ENCODE peak calls at places on chromosomes 3 and 15, in seven cellular contexts. B is transverse colon, F is breast epithelium, U is WERI-Rb-1, V is psoas muscle, P is fibroblast of lung, C is ascending aorta. X is an unnamed sample.

GRCh38 chr3:60056394-60056793 is 1006.6 kb upstream of the CFAP20DC start:
- DNase-seq in C (no peak), V (no peak), U (no peak), B (no peak), P (no peak), F (no peak), X (no peak)

GRCh38 chr3:150825916-150826377 is 63.0 kb upstream of the SIAH2 start:
- DNase-seq in P (no peak), V (no peak), F (no peak), U (no peak), C (no peak), B (no peak), X (no peak)

GRCh38 chr15:88624156-88624970 is 3.2 kb downstream of the AEN start:
- DNase-seq in U (no peak), F (no peak), B (no peak), V (no peak), C (peak; percentile 60), P (peak; percentile 75), X (no peak)

GRCh38 chr3:190222360-190222759 is 99.9 kb downstream of the CLDN1 start:
- DNase-seq in V (no peak), U (no peak), P (no peak), C (no peak), B (no peak), F (no peak), X (no peak)

GRCh38 chr15:63030101-63030528 is 12.4 kb upstream of the TPM1 start:
- DNase-seq in F (no peak), B (no peak), V (no peak), U (no peak), C (no peak), P (peak; percentile 44), X (no peak)

GRCh38 chr3:38136272-38136806 is 588 bp downstream of the ACAA1 start:
- DNase-seq in C (peak; percentile 67), B (peak; percentile 37), U (no peak), P (peak; percentile 46), F (no peak), V (no peak), X (no peak)

GRCh38 chr3:141229132-141229531 is 2.5 kb upstream of the PXYLP1 start:
- DNase-seq in U (no peak), P (no peak), C (no peak), V (no peak), B (no peak), F (no peak), X (no peak)

GRCh38 chr15:87609474-87609873 is 647.1 kb downstream of the NTRK3 start:
- DNase-seq in U (no peak), B (no peak), C (peak; percentile 71), P (peak; percentile 96), V (no peak), F (no peak), X (no peak)

GRCh38 chr3:131038326-131038725 is 11.6 kb downstream of the NEK11 start:
- DNase-seq in P (peak; percentile 46), U (no peak), F (no peak), C (no peak), V (no peak), B (no peak), X (no peak)

GRCh38 chr3:196645917-196646735 is 6.6 kb downstream of the NRROS start:
- DNase-seq in F (no peak), B (no peak), U (no peak), C (no peak), V (no peak), P (no peak), X (no peak)

GRCh38 chr3:162525052-162525451 is 1028.4 kb downstream of the OTOL1 start:
- DNase-seq in U (no peak), V (no peak), C (no peak), F (no peak), B (peak; percentile 8), P (peak; percentile 95), X (peak; percentile 0)

GRCh38 chr3:98596902-98597500 is 3.6 kb upstream of the CPOX start:
- DNase-seq in C (no peak), P (peak; percentile 48), U (no peak), V (no peak), F (no peak), B (no peak), X (peak; percentile 20)

GRCh38 chr3:102024270-102024904 is 175.1 kb downstream of the NFKBIZ start:
- DNase-seq in V (no peak), C (no peak), F (no peak), U (no peak), P (no peak), B (no peak), X (no peak)

GRCh38 chr15:47725924-47726323 is 8.6 kb downstream of the SEMA6D start:
- DNase-seq in B (no peak), F (no peak), P (peak; percentile 22), V (peak; percentile 69), C (no peak), U (no peak), X (no peak)

GRCh38 chr15:40830884-40831283 is 2.4 kb upstream of the PPP1R14D start:
- DNase-seq in F (no peak), V (peak; percentile 8), B (no peak), C (no peak), P (no peak), U (no peak), X (no peak)

GRCh38 chr15:80710635-80711553 is 15.8 kb downstream of the ABHD17C start:
- DNase-seq in U (no peak), B (no peak), F (no peak), C (no peak), P (no peak), V (no peak), X (no peak)

GRCh38 chr3:100603449-100603848 is 6.0 kb upstream of the ADGRG7 start:
- DNase-seq in F (no peak), V (no peak), P (peak; percentile 24), B (no peak), C (no peak), U (peak; percentile 33), X (peak; percentile 48)

GRCh38 chr3:40841570-40842109 is 316.9 kb downstream of the ZNF621 start:
- DNase-seq in C (no peak), F (no peak), U (no peak), B (no peak), P (no peak), V (no peak), X (no peak)

GRCh38 chr3:151316267-151316991 is at the start of gene GPR87:
- DNase-seq in F (no peak), U (no peak), B (no peak), C (no peak), P (peak; percentile 9), V (no peak), X (peak; percentile 2)

GRCh38 chr3:52530918-52531635 is 2.6 kb downstream of the NT5DC2 start:
- DNase-seq in U (no peak), V (peak; percentile 68), C (peak; percentile 63), F (peak; percentile 38), B (no peak), P (no peak), X (no peak)

GRCh38 chr3:38117163-38117716 is 19.7 kb downstream of the ACAA1 start:
- DNase-seq in U (no peak), B (peak; percentile 26), F (peak; percentile 64), V (no peak), P (no peak), C (peak; percentile 64), X (peak; percentile 33)

GRCh38 chr15:76994971-76995945 is at the start of gene PSTPIP1:
- DNase-seq in F (peak; percentile 42), P (no peak), V (no peak), U (no peak), C (peak; percentile 87), B (peak; percentile 51), X (peak; percentile 44)
- H3K4me3 ChIP-seq in F (peak within 1 kb of the TSS; percentile 20), P (no peak within 1 kb of the TSS), V (peak within 1 kb of the TSS; percentile 38), U (no peak within 1 kb of the TSS), C (peak within 1 kb of the TSS; percentile 29), B (no peak within 1 kb of the TSS), X (peak within 1 kb of the TSS; percentile 56)

DNA sequence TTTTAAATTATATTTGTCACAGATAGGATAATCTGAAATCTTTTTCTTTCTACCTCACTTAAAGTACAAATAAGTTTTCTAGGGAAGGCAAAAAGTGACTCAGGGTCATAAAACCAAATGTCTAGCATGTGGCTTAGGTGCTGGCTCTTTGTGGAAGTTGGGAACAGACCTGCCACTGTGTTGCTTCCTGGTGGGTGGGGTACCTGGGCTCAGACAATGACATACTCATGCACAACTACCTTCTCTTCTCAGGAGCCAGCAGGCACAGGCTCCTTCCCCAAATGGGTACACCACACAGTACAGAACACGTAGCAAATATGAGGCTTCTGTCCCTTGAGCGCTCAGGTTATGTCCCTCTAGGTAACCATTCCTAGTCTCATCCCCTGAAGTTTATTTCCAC is 40.1 kb upstream of the MUC13 start:
- DNase-seq in C (no peak), V (no peak), U (no peak), F (no peak), P (no peak), B (peak; percentile 70), X (peak; percentile 74)
- H3K27ac ChIP-seq in C (no peak overlapping the region), V (no peak overlapping the region), U (no peak overlapping the region), F (no peak overlapping the region), P (no peak overlapping the region), B (peak overlapping the region; percentile 77), X (peak overlapping the region; percentile 63)

GRCh38 chr15:31256385-31257265 is 70.0 kb upstream of the KLF13 start:
- DNase-seq in P (no peak), F (no peak), V (no peak), C (no peak), B (peak; percentile 20), U (no peak), X (no peak)

GRCh38 chr15:31252386-31252785 is 74.2 kb upstream of the KLF13 start:
- DNase-seq in B (no peak), F (no peak), C (no peak), V (no peak), P (no peak), U (peak; percentile 81), X (no peak)

GRCh38 chr15:31255732-31256384 is 70.8 kb upstream of the KLF13 start:
- DNase-seq in V (no peak), U (no peak), C (no peak), P (no peak), B (peak; percentile 64), F (no peak), X (no peak)

GRCh38 chr15:31255176-31255510 is 71.5 kb upstream of the KLF13 start:
- DNase-seq in B (no peak), C (no peak), V (no peak), U (no peak), P (no peak), F (no peak), X (no peak)

DNA sequence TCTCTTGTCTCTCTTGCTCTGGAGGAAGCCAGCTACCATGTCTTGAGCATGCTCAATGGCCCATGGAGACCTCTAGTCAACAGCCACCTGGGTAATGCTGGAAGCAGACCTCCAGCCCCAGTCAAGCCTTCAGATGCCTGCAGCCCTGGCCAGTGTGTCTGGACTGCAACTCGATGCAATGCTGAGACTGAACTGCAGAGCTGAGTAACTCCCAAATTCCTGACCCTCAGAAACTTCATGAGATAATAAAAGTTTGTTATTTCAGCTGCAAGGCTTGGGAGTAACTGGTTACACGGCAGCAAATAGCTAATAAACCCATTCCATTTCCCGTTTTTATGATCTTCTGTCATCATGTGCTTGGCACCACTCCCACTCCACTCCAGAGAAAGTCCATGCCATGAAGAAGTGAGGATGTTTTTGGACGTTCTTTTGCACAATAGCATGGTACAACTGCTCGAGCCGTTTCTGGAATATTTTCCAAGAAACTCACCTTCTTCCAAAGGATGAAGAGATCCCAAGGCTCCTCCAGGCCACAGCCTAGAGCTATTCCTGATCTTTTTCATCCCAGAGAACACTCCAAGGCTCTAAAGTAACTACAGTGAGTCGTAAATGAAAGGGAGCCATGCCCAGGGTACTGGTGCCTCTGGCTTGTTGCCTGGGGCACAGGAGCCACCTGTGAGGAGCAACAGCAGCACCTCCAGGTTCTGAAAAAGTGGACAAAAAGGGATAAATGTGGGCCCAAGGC is 72.0 kb upstream of the KLF13 start:
- DNase-seq in F (no peak), U (no peak), P (peak; percentile 80), V (no peak), B (peak; percentile 77), C (no peak), X (peak; percentile 75)
- H3K4me3 ChIP-seq in F (no peak overlapping the region), U (no peak overlapping the region), P (no peak overlapping the region), V (no peak overlapping the region), B (no peak overlapping the region), C (no peak overlapping the region), X (no peak overlapping the region)

GRCh38 chr3:154023148-154023547 is 98.0 kb upstream of the ARHGEF26 start:
- DNase-seq in B (no peak), P (peak; percentile 18), U (no peak), V (no peak), C (no peak), F (no peak), X (peak; percentile 14)
- H3K27ac ChIP-seq in B (no peak overlapping the region), P (no peak overlapping the region), U (no peak overlapping the region), V (no peak overlapping the region), C (no peak overlapping the region), F (no peak overlapping the region), X (no peak overlapping the region)